ENCODE peak calls at places on chromosomes 7 and 10, in eight cellular contexts. W, E, I, H, K, M, P and Z are unnamed samples.

GRCh38 chr10:122499491-122499941 is 38.2 kb downstream of the HTRA1 start:
- DNase-seq in E (no peak), K (no peak), M (peak; percentile 71), P (no peak), W (no peak), I (no peak), H (no peak), Z (no peak)

GRCh38 chr7:585229-585711 is 65.6 kb upstream of the PDGFA start:
- DNase-seq in E (no peak), M (peak; percentile 14), K (no peak), I (no peak), W (no peak), P (peak; percentile 28), H (peak; percentile 64), Z (no peak)

GRCh38 chr10:74910604-74911355 is 84.4 kb downstream of the KAT6B start:
- DNase-seq in I (no peak), K (no peak), W (no peak), M (no peak), P (no peak), E (no peak), H (no peak), Z (no peak)

GRCh38 chr10:133445751-133446708 is 7.7 kb upstream of the SCART1 start:
- DNase-seq in W (no peak), E (no peak), I (peak; percentile 22), H (no peak), M (no peak), K (peak; percentile 68), P (no peak), Z (peak; percentile 10)

GRCh38 chr7:30349170-30349569 is 64.8 kb downstream of the ZNRF2 start:
- DNase-seq in I (no peak), K (no peak), E (no peak), H (no peak), M (no peak), W (no peak), P (no peak), Z (no peak)

GRCh38 chr10:32073676-32074075 is 17.5 kb upstream of the KIF5B start:
- DNase-seq in K (no peak), M (no peak), W (no peak), E (no peak), P (no peak), I (no peak), H (no peak), Z (no peak)

GRCh38 chr10:126671402-126671975 is 996 bp upstream of the C10orf90 start:
- DNase-seq in W (no peak), P (no peak), E (no peak), H (no peak), K (no peak), I (no peak), M (no peak), Z (no peak)

GRCh38 chr7:132575336-132575986 is 809 bp downstream of the PLXNA4 start:
- DNase-seq in W (peak; percentile 50), E (no peak), I (no peak), M (no peak), K (no peak), P (no peak), H (no peak), Z (peak; percentile 63)

GRCh38 chr10:73940634-73941221 is 29.8 kb downstream of the PLAU start:
- DNase-seq in E (peak; percentile 89), K (peak; percentile 85), P (peak; percentile 75), H (peak; percentile 89), W (no peak), I (peak; percentile 86), M (peak; percentile 56), Z (peak; percentile 89)

GRCh38 chr7:136637826-136638225 is 230.6 kb upstream of the CHRM2 start:
- DNase-seq in I (no peak), K (no peak), M (no peak), P (no peak), E (no peak), H (no peak), W (no peak), Z (no peak)

GRCh38 chr7:128939861-128940410 is 2.2 kb downstream of the IRF5 start:
- DNase-seq in I (no peak), K (no peak), E (no peak), W (no peak), P (no peak), M (peak; percentile 84), H (no peak), Z (no peak)